ENCODE peak calls at places on chromosomes 2 and 18, in seven cellular contexts. One of them, this sample, is unnamed.

GRCh38 chr2:61597300-61598289 is 59.4 kb upstream of the XPO1 start:
- DNase-seq in HEK293T: no peak
- DNase-seq in germinal center: no peak
- DNase-seq in HCEC 1CT: no peak
- DNase-seq in hepatic stellate cell: no peak
- DNase-seq in T-helper 9 cell: no peak
- DNase-seq in activated CD8-positive, alpha-beta memory T cell treated with anti-CD3 and anti-CD28 coated beads, Interleukin-2, amount 50 U/mL, for 48 hours: no peak
- DNase-seq in this sample: no peak

GRCh38 chr2:60890393-60890707 is 9.0 kb downstream of the REL start:
- DNase-seq in HEK293T: no peak
- DNase-seq in germinal center: no peak
- DNase-seq in HCEC 1CT: no peak
- DNase-seq in hepatic stellate cell: no peak
- DNase-seq in T-helper 9 cell: no peak
- DNase-seq in activated CD8-positive, alpha-beta memory T cell treated with anti-CD3 and anti-CD28 coated beads, Interleukin-2, amount 50 U/mL, for 48 hours: no peak
- DNase-seq in this sample: no peak

GRCh38 chr2:231525248-231526163 is 4.7 kb downstream of the NMUR1 start:
- DNase-seq in HEK293T: no peak
- DNase-seq in germinal center: no peak
- DNase-seq in HCEC 1CT: no peak
- DNase-seq in hepatic stellate cell: no peak
- DNase-seq in T-helper 9 cell: no peak
- DNase-seq in activated CD8-positive, alpha-beta memory T cell treated with anti-CD3 and anti-CD28 coated beads, Interleukin-2, amount 50 U/mL, for 48 hours: no peak
- DNase-seq in this sample: no peak

GRCh38 chr18:47606526-47606925 is 323.9 kb downstream of the SMAD2 start:
- DNase-seq in HEK293T: no peak
- DNase-seq in germinal center: no peak
- DNase-seq in HCEC 1CT: no peak
- DNase-seq in hepatic stellate cell: no peak
- DNase-seq in T-helper 9 cell: no peak
- DNase-seq in activated CD8-positive, alpha-beta memory T cell treated with anti-CD3 and anti-CD28 coated beads, Interleukin-2, amount 50 U/mL, for 48 hours: no peak
- DNase-seq in this sample: no peak

GRCh38 chr2:222730346-222731065 is 59.0 kb downstream of the MOGAT1 start:
- DNase-seq in HEK293T: no peak
- DNase-seq in germinal center: peak; percentile 13
- DNase-seq in HCEC 1CT: no peak
- DNase-seq in hepatic stellate cell: no peak
- DNase-seq in T-helper 9 cell: no peak
- DNase-seq in activated CD8-positive, alpha-beta memory T cell treated with anti-CD3 and anti-CD28 coated beads, Interleukin-2, amount 50 U/mL, for 48 hours: no peak
- DNase-seq in this sample: no peak

GRCh38 chr2:127643698-127644660 is 2.0 kb upstream of the GPR17 start:
- DNase-seq in HEK293T: no peak
- DNase-seq in germinal center: no peak
- DNase-seq in HCEC 1CT: no peak
- DNase-seq in hepatic stellate cell: no peak
- DNase-seq in T-helper 9 cell: no peak
- DNase-seq in activated CD8-positive, alpha-beta memory T cell treated with anti-CD3 and anti-CD28 coated beads, Interleukin-2, amount 50 U/mL, for 48 hours: no peak
- DNase-seq in this sample: no peak

GRCh38 chr18:159037-159652 is 788 bp downstream of the USP14 start:
- DNase-seq in HEK293T: peak; percentile 11
- DNase-seq in germinal center: peak; percentile 2
- DNase-seq in HCEC 1CT: peak; percentile 27
- DNase-seq in hepatic stellate cell: peak; percentile 41
- DNase-seq in T-helper 9 cell: no peak
- DNase-seq in activated CD8-positive, alpha-beta memory T cell treated with anti-CD3 and anti-CD28 coated beads, Interleukin-2, amount 50 U/mL, for 48 hours: no peak
- DNase-seq in this sample: no peak

GRCh38 chr2:235659767-235660322 is 166.0 kb downstream of the AGAP1 start:
- DNase-seq in HEK293T: no peak
- DNase-seq in germinal center: no peak
- DNase-seq in HCEC 1CT: peak; percentile 84
- DNase-seq in hepatic stellate cell: peak; percentile 88
- DNase-seq in T-helper 9 cell: no peak
- DNase-seq in activated CD8-positive, alpha-beta memory T cell treated with anti-CD3 and anti-CD28 coated beads, Interleukin-2, amount 50 U/mL, for 48 hours: no peak
- DNase-seq in this sample: no peak

GRCh38 chr2:147030966-147031760 is 813.7 kb upstream of the ACVR2A start:
- DNase-seq in HEK293T: peak; percentile 20
- DNase-seq in germinal center: no peak
- DNase-seq in HCEC 1CT: peak; percentile 69
- DNase-seq in hepatic stellate cell: no peak
- DNase-seq in T-helper 9 cell: no peak
- DNase-seq in activated CD8-positive, alpha-beta memory T cell treated with anti-CD3 and anti-CD28 coated beads, Interleukin-2, amount 50 U/mL, for 48 hours: no peak
- DNase-seq in this sample: no peak

GRCh38 chr2:241733391-241734207 is 831 bp upstream of the D2HGDH start:
- DNase-seq in HEK293T: no peak
- DNase-seq in germinal center: no peak
- DNase-seq in HCEC 1CT: no peak
- DNase-seq in hepatic stellate cell: no peak
- DNase-seq in T-helper 9 cell: no peak
- DNase-seq in activated CD8-positive, alpha-beta memory T cell treated with anti-CD3 and anti-CD28 coated beads, Interleukin-2, amount 50 U/mL, for 48 hours: no peak
- DNase-seq in this sample: no peak

GRCh38 chr2:100982431-100982861 is 19.6 kb upstream of the RPL31 start:
- DNase-seq in HEK293T: no peak
- DNase-seq in germinal center: no peak
- DNase-seq in HCEC 1CT: no peak
- DNase-seq in hepatic stellate cell: no peak
- DNase-seq in T-helper 9 cell: no peak
- DNase-seq in activated CD8-positive, alpha-beta memory T cell treated with anti-CD3 and anti-CD28 coated beads, Interleukin-2, amount 50 U/mL, for 48 hours: no peak
- DNase-seq in this sample: no peak

GRCh38 chr18:26002375-26002774 is 88.0 kb downstream of the SS18 start:
- DNase-seq in HEK293T: no peak
- DNase-seq in germinal center: no peak
- DNase-seq in HCEC 1CT: no peak
- DNase-seq in hepatic stellate cell: no peak
- DNase-seq in T-helper 9 cell: no peak
- DNase-seq in activated CD8-positive, alpha-beta memory T cell treated with anti-CD3 and anti-CD28 coated beads, Interleukin-2, amount 50 U/mL, for 48 hours: no peak
- DNase-seq in this sample: no peak

GRCh38 chr2:166560022-166560421 is 66.0 kb upstream of the SCN7A start:
- DNase-seq in HEK293T: no peak
- DNase-seq in germinal center: no peak
- DNase-seq in HCEC 1CT: no peak
- DNase-seq in hepatic stellate cell: no peak
- DNase-seq in T-helper 9 cell: no peak
- DNase-seq in activated CD8-positive, alpha-beta memory T cell treated with anti-CD3 and anti-CD28 coated beads, Interleukin-2, amount 50 U/mL, for 48 hours: no peak
- DNase-seq in this sample: no peak

GRCh38 chr2:88627055-88627855 is at the start of gene EIF2AK3:
- DNase-seq in HEK293T: peak; percentile 90
- DNase-seq in germinal center: peak; percentile 98
- DNase-seq in HCEC 1CT: peak; percentile 100
- DNase-seq in hepatic stellate cell: peak; percentile 97
- DNase-seq in T-helper 9 cell: peak; percentile 88
- DNase-seq in activated CD8-positive, alpha-beta memory T cell treated with anti-CD3 and anti-CD28 coated beads, Interleukin-2, amount 50 U/mL, for 48 hours: peak; percentile 93
- DNase-seq in this sample: peak; percentile 96

GRCh38 chr2:234025475-234025874 is 25.0 kb upstream of the SPP2 start:
- DNase-seq in HEK293T: no peak
- DNase-seq in germinal center: peak; percentile 48
- DNase-seq in HCEC 1CT: no peak
- DNase-seq in hepatic stellate cell: no peak
- DNase-seq in T-helper 9 cell: no peak
- DNase-seq in activated CD8-positive, alpha-beta memory T cell treated with anti-CD3 and anti-CD28 coated beads, Interleukin-2, amount 50 U/mL, for 48 hours: no peak
- DNase-seq in this sample: no peak

GRCh38 chr2:230924470-230925341 is at the start of gene GPR55:
- DNase-seq in HEK293T: peak; percentile 43
- DNase-seq in germinal center: peak; percentile 82
- DNase-seq in HCEC 1CT: no peak
- DNase-seq in hepatic stellate cell: no peak
- DNase-seq in T-helper 9 cell: peak; percentile 38
- DNase-seq in activated CD8-positive, alpha-beta memory T cell treated with anti-CD3 and anti-CD28 coated beads, Interleukin-2, amount 50 U/mL, for 48 hours: peak; percentile 87
- DNase-seq in this sample: no peak

GRCh38 chr18:46360102-46360699 is 256.0 kb downstream of the HAUS1 start:
- DNase-seq in HEK293T: no peak
- DNase-seq in germinal center: no peak
- DNase-seq in HCEC 1CT: no peak
- DNase-seq in hepatic stellate cell: no peak
- DNase-seq in T-helper 9 cell: no peak
- DNase-seq in activated CD8-positive, alpha-beta memory T cell treated with anti-CD3 and anti-CD28 coated beads, Interleukin-2, amount 50 U/mL, for 48 hours: no peak
- DNase-seq in this sample: no peak

GRCh38 chr2:75021672-75022071 is 63.2 kb downstream of the POLE4 start:
- DNase-seq in HEK293T: no peak
- DNase-seq in germinal center: no peak
- DNase-seq in HCEC 1CT: peak; percentile 32
- DNase-seq in hepatic stellate cell: peak; percentile 42
- DNase-seq in T-helper 9 cell: no peak
- DNase-seq in activated CD8-positive, alpha-beta memory T cell treated with anti-CD3 and anti-CD28 coated beads, Interleukin-2, amount 50 U/mL, for 48 hours: no peak
- DNase-seq in this sample: no peak

GRCh38 chr2:15780912-15781574 is 159.3 kb upstream of the MYCN start:
- DNase-seq in HEK293T: peak; percentile 23
- DNase-seq in germinal center: no peak
- DNase-seq in HCEC 1CT: no peak
- DNase-seq in hepatic stellate cell: no peak
- DNase-seq in T-helper 9 cell: no peak
- DNase-seq in activated CD8-positive, alpha-beta memory T cell treated with anti-CD3 and anti-CD28 coated beads, Interleukin-2, amount 50 U/mL, for 48 hours: no peak
- DNase-seq in this sample: no peak

GRCh38 chr18:8959551-8960135 is 142.9 kb upstream of the NDUFV2 start:
- DNase-seq in HEK293T: no peak
- DNase-seq in germinal center: no peak
- DNase-seq in HCEC 1CT: no peak
- DNase-seq in hepatic stellate cell: no peak
- DNase-seq in T-helper 9 cell: no peak
- DNase-seq in activated CD8-positive, alpha-beta memory T cell treated with anti-CD3 and anti-CD28 coated beads, Interleukin-2, amount 50 U/mL, for 48 hours: no peak
- DNase-seq in this sample: no peak

GRCh38 chr2:188610050-188610444 is 318.4 kb downstream of the GULP1 start:
- DNase-seq in HEK293T: no peak
- DNase-seq in germinal center: no peak
- DNase-seq in HCEC 1CT: peak; percentile 65
- DNase-seq in hepatic stellate cell: no peak
- DNase-seq in T-helper 9 cell: no peak
- DNase-seq in activated CD8-positive, alpha-beta memory T cell treated with anti-CD3 and anti-CD28 coated beads, Interleukin-2, amount 50 U/mL, for 48 hours: no peak
- DNase-seq in this sample: no peak

GRCh38 chr18:63314062-63314790 is 5.3 kb downstream of the BCL2 start:
- DNase-seq in HEK293T: no peak
- DNase-seq in germinal center: no peak
- DNase-seq in HCEC 1CT: no peak
- DNase-seq in hepatic stellate cell: no peak
- DNase-seq in T-helper 9 cell: no peak
- DNase-seq in activated CD8-positive, alpha-beta memory T cell treated with anti-CD3 and anti-CD28 coated beads, Interleukin-2, amount 50 U/mL, for 48 hours: no peak
- DNase-seq in this sample: no peak

GRCh38 chr2:201852878-201853415 is 46.6 kb downstream of the CDK15 start:
- DNase-seq in HEK293T: no peak
- DNase-seq in germinal center: no peak
- DNase-seq in HCEC 1CT: peak; percentile 37
- DNase-seq in hepatic stellate cell: no peak
- DNase-seq in T-helper 9 cell: no peak
- DNase-seq in activated CD8-positive, alpha-beta memory T cell treated with anti-CD3 and anti-CD28 coated beads, Interleukin-2, amount 50 U/mL, for 48 hours: no peak
- DNase-seq in this sample: no peak

GRCh38 chr2:154484338-154485099 is 214.0 kb upstream of the KCNJ3 start:
- DNase-seq in HEK293T: no peak
- DNase-seq in germinal center: no peak
- DNase-seq in HCEC 1CT: no peak
- DNase-seq in hepatic stellate cell: no peak
- DNase-seq in T-helper 9 cell: no peak
- DNase-seq in activated CD8-positive, alpha-beta memory T cell treated with anti-CD3 and anti-CD28 coated beads, Interleukin-2, amount 50 U/mL, for 48 hours: no peak
- DNase-seq in this sample: no peak

GRCh38 chr2:133991606-133992168 is 262.2 kb upstream of the MGAT5 start:
- DNase-seq in HEK293T: no peak
- DNase-seq in germinal center: no peak
- DNase-seq in HCEC 1CT: no peak
- DNase-seq in hepatic stellate cell: no peak
- DNase-seq in T-helper 9 cell: no peak
- DNase-seq in activated CD8-positive, alpha-beta memory T cell treated with anti-CD3 and anti-CD28 coated beads, Interleukin-2, amount 50 U/mL, for 48 hours: no peak
- DNase-seq in this sample: no peak

GRCh38 chr2:239361311-239361642 is 39.5 kb downstream of the HDAC4 start:
- DNase-seq in HEK293T: no peak
- DNase-seq in germinal center: no peak
- DNase-seq in HCEC 1CT: no peak
- DNase-seq in hepatic stellate cell: peak; percentile 36
- DNase-seq in T-helper 9 cell: no peak
- DNase-seq in activated CD8-positive, alpha-beta memory T cell treated with anti-CD3 and anti-CD28 coated beads, Interleukin-2, amount 50 U/mL, for 48 hours: no peak
- DNase-seq in this sample: no peak

GRCh38 chr2:233353101-233353768 is 1.1 kb upstream of the DGKD start:
- DNase-seq in HEK293T: no peak
- DNase-seq in germinal center: no peak
- DNase-seq in HCEC 1CT: no peak
- DNase-seq in hepatic stellate cell: no peak
- DNase-seq in T-helper 9 cell: no peak
- DNase-seq in activated CD8-positive, alpha-beta memory T cell treated with anti-CD3 and anti-CD28 coated beads, Interleukin-2, amount 50 U/mL, for 48 hours: no peak
- DNase-seq in this sample: no peak

GRCh38 chr2:70412294-70413075 is 110.6 kb upstream of the FAM136A start:
- DNase-seq in HEK293T: no peak
- DNase-seq in germinal center: no peak
- DNase-seq in HCEC 1CT: no peak
- DNase-seq in hepatic stellate cell: no peak
- DNase-seq in T-helper 9 cell: no peak
- DNase-seq in activated CD8-positive, alpha-beta memory T cell treated with anti-CD3 and anti-CD28 coated beads, Interleukin-2, amount 50 U/mL, for 48 hours: no peak
- DNase-seq in this sample: no peak

GRCh38 chr2:12087671-12088380 is 341.4 kb downstream of the LPIN1 start:
- DNase-seq in HEK293T: no peak
- DNase-seq in germinal center: no peak
- DNase-seq in HCEC 1CT: peak; percentile 5
- DNase-seq in hepatic stellate cell: no peak
- DNase-seq in T-helper 9 cell: no peak
- DNase-seq in activated CD8-positive, alpha-beta memory T cell treated with anti-CD3 and anti-CD28 coated beads, Interleukin-2, amount 50 U/mL, for 48 hours: no peak
- DNase-seq in this sample: no peak

GRCh38 chr2:179837408-179837807 is 24.0 kb downstream of the ZNF385B start:
- DNase-seq in HEK293T: no peak
- DNase-seq in germinal center: no peak
- DNase-seq in HCEC 1CT: peak; percentile 66
- DNase-seq in hepatic stellate cell: no peak
- DNase-seq in T-helper 9 cell: no peak
- DNase-seq in activated CD8-positive, alpha-beta memory T cell treated with anti-CD3 and anti-CD28 coated beads, Interleukin-2, amount 50 U/mL, for 48 hours: no peak
- DNase-seq in this sample: no peak

GRCh38 chr2:12484536-12485115 is 232.1 kb upstream of the TRIB2 start:
- DNase-seq in HEK293T: no peak
- DNase-seq in germinal center: no peak
- DNase-seq in HCEC 1CT: peak; percentile 57
- DNase-seq in hepatic stellate cell: no peak
- DNase-seq in T-helper 9 cell: no peak
- DNase-seq in activated CD8-positive, alpha-beta memory T cell treated with anti-CD3 and anti-CD28 coated beads, Interleukin-2, amount 50 U/mL, for 48 hours: no peak
- DNase-seq in this sample: no peak

GRCh38 chr2:20267529-20267928 is 42.6 kb upstream of the SDC1 start:
- DNase-seq in HEK293T: no peak
- DNase-seq in germinal center: no peak
- DNase-seq in HCEC 1CT: no peak
- DNase-seq in hepatic stellate cell: no peak
- DNase-seq in T-helper 9 cell: no peak
- DNase-seq in activated CD8-positive, alpha-beta memory T cell treated with anti-CD3 and anti-CD28 coated beads, Interleukin-2, amount 50 U/mL, for 48 hours: no peak
- DNase-seq in this sample: no peak

GRCh38 chr2:101205521-101205998 is 47.1 kb upstream of the CNOT11 start:
- DNase-seq in HEK293T: peak; percentile 77
- DNase-seq in germinal center: peak; percentile 21
- DNase-seq in HCEC 1CT: peak; percentile 84
- DNase-seq in hepatic stellate cell: peak; percentile 81
- DNase-seq in T-helper 9 cell: peak; percentile 13
- DNase-seq in activated CD8-positive, alpha-beta memory T cell treated with anti-CD3 and anti-CD28 coated beads, Interleukin-2, amount 50 U/mL, for 48 hours: peak; percentile 55
- DNase-seq in this sample: peak; percentile 14

GRCh38 chr2:20113986-20114938 is 62.8 kb upstream of the LAPTM4A start:
- DNase-seq in HEK293T: no peak
- DNase-seq in germinal center: no peak
- DNase-seq in HCEC 1CT: no peak
- DNase-seq in hepatic stellate cell: no peak
- DNase-seq in T-helper 9 cell: no peak
- DNase-seq in activated CD8-positive, alpha-beta memory T cell treated with anti-CD3 and anti-CD28 coated beads, Interleukin-2, amount 50 U/mL, for 48 hours: no peak
- DNase-seq in this sample: no peak